ENCODE peak calls at places on chromosome 16, in six cellular contexts. M, U, A, E, X and G are unnamed samples.

GRCh38 chr16:78770353-78771091 is 671.1 kb downstream of the WWOX start:
- DNase-seq in M (peak; percentile 67), U (peak; percentile 71), A (peak; percentile 49), E (peak; percentile 73), X (peak; percentile 78), G (no peak)

GRCh38 chr16:89300311-89300975 is 82.9 kb downstream of the ZNF778 start:
- DNase-seq in M (no peak), U (peak; percentile 90), A (peak; percentile 44), E (peak; percentile 72), X (no peak), G (no peak)

GRCh38 chr16:89922884-89923639 is at the start of gene TUBB3:
- DNase-seq in M (no peak), U (no peak), A (peak; percentile 80), E (peak; percentile 45), X (no peak), G (no peak)

GRCh38 chr16:69049146-69049545 is 56.3 kb upstream of the HAS3 start:
- DNase-seq in M (no peak), U (no peak), A (no peak), E (no peak), X (no peak), G (no peak)

GRCh38 chr16:23877107-23878070 is 41.6 kb downstream of the PRKCB start:
- DNase-seq in M (no peak), U (no peak), A (peak; percentile 12), E (no peak), X (no peak), G (no peak)

GRCh38 chr16:77452243-77452642 is 17.4 kb upstream of the ADAMTS18 start:
- DNase-seq in M (no peak), U (no peak), A (no peak), E (no peak), X (no peak), G (no peak)

GRCh38 chr16:79752421-79752820 is 151.9 kb upstream of the MAF start:
- DNase-seq in M (no peak), U (no peak), A (no peak), E (no peak), X (no peak), G (no peak)

GRCh38 chr16:66639091-66639885 is 34.8 kb downstream of the CMTM3 start:
- DNase-seq in M (no peak), U (no peak), A (no peak), E (no peak), X (no peak), G (no peak)

GRCh38 chr16:76729525-76729924 is 452.3 kb downstream of the CNTNAP4 start:
- DNase-seq in M (no peak), U (no peak), A (no peak), E (no peak), X (no peak), G (no peak)

GRCh38 chr16:23914935-23915549 is 79.3 kb downstream of the PRKCB start:
- DNase-seq in M (no peak), U (peak; percentile 73), A (no peak), E (no peak), X (no peak), G (no peak)

GRCh38 chr16:49524578-49525315 is 151.1 kb downstream of the C16orf78 start:
- DNase-seq in M (no peak), U (no peak), A (no peak), E (no peak), X (no peak), G (no peak)

GRCh38 chr16:89035698-89036570 is 57.7 kb upstream of the ACSF3 start:
- DNase-seq in M (no peak), U (no peak), A (no peak), E (no peak), X (no peak), G (no peak)

GRCh38 chr16:86063696-86064405 is 164.9 kb downstream of the IRF8 start:
- DNase-seq in M (no peak), U (no peak), A (no peak), E (no peak), X (no peak), G (no peak)

GRCh38 chr16:15031179-15031578 is 24.7 kb downstream of the NTAN1 start:
- DNase-seq in M (no peak), U (peak; percentile 38), A (no peak), E (no peak), X (no peak), G (no peak)

GRCh38 chr16:77499373-77500285 is 64.8 kb upstream of the ADAMTS18 start:
- DNase-seq in M (peak; percentile 62), U (peak; percentile 76), A (peak; percentile 36), E (no peak), X (no peak), G (no peak)

GRCh38 chr16:76345093-76345735 is 68.0 kb downstream of the CNTNAP4 start:
- DNase-seq in M (peak; percentile 77), U (no peak), A (no peak), E (no peak), X (no peak), G (no peak)

GRCh38 chr16:2284001-2284770 is 16.3 kb upstream of the RNPS1 start:
- DNase-seq in M (no peak), U (no peak), A (no peak), E (no peak), X (no peak), G (no peak)

GRCh38 chr16:11916524-11917285 is 949 bp upstream of the GSPT1 start:
- DNase-seq in M (no peak), U (no peak), A (peak; percentile 87), E (peak; percentile 36), X (no peak), G (no peak)

DNA sequence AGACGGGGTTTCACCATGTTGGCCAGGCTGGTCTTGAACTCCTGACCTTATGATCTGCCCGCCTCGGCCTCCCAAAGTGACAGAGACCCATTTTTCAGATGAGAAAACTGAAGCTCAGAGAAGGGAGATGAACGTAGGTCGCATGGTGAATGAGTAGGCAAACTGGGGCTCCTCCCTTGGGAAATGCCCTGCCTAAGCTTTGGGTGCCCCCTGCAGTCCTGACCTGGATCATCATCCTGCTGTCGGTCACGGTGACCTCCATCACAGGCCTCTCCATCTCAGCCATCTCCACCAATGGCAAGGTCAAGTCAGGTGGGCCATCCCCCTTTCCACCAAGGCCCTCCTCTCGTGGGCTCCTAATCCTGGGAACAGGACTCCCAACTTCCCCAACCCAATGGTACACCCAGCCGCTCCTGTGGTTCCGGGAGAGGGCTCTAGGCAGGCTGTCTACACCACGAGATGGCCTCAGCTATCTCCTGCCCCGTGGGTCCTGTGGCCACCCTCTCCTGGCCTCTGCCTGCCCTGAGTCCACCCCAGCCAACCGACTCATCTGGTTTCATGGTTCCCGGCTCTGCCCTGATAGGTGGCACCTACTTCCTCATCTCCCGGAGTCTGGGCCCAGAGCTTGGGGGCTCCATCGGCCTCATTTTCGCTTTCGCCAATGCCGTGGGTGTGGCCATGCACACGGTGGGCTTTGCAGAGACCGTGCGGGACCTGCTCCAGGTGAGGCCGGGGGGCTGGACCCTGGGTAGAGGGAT is 4.7 kb downstream of the SLC12A3 start:
- DNase-seq in M (no peak), U (no peak), A (peak; percentile 80), E (no peak), X (no peak), G (no peak)
- H3K9me3 ChIP-seq in M (no peaks in the 10 kb centered on the region), U (no peaks in the 10 kb centered on the region), A (no peaks in the 10 kb centered on the region), E (no peaks in the 10 kb centered on the region), X (no peaks in the 10 kb centered on the region), G (no peaks in the 10 kb centered on the region)

GRCh38 chr16:46712911-46713310 is 23.5 kb downstream of the ORC6 start:
- DNase-seq in M (no peak), U (no peak), A (no peak), E (no peak), X (no peak), G (no peak)
- H3K27ac ChIP-seq in M (no peak overlapping the region), U (no peak overlapping the region), A (no peak overlapping the region), E (no peak overlapping the region), X (no peak overlapping the region), G (no peak overlapping the region)

GRCh38 chr16:35559911-35560636 is 2100.7 kb downstream of the TP53TG3F start:
- DNase-seq in M (no peak), U (no peak), A (no peak), E (no peak), X (no peak), G (no peak)
- H3K9me3 ChIP-seq in M (no peaks in the 10 kb centered on the region), U (no peaks in the 10 kb centered on the region), A (no peaks in the 10 kb centered on the region), E (no peaks in the 10 kb centered on the region), X (peaks cover 5% of the 10 kb centered on the region), G (no peaks in the 10 kb centered on the region)

DNA sequence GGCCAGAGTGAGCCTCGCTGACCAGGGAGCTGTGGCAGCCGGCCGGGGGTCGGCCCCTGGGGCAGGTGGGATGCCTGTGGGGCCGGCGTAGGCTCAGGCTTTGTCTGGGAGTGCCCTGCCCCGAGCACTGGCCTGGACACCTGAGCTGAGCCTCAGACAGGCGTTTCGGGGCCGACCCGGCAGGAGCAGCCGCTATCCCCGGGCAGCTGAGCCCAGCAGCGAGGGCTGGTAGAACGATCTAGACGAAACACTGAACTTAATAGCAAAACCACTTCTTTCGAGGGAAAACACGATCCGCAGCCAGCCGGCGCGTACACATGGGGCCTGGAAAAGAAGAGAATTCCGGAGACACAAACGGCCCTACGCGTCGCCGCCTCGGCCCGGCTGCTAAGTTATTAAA is 22.1 kb upstream of the SSTR5 start:
- DNase-seq in M (no peak), U (no peak), A (no peak), E (no peak), X (no peak), G (no peak)
- H3K27ac ChIP-seq in M (no peak overlapping the region), U (no peak overlapping the region), A (no peak overlapping the region), E (no peak overlapping the region), X (no peak overlapping the region), G (no peak overlapping the region)

GRCh38 chr16:34078697-34079096 is 619.3 kb downstream of the TP53TG3F start:
- DNase-seq in M (no peak), U (no peak), A (no peak), E (no peak), X (no peak), G (no peak)
- H3K9me3 ChIP-seq in M (peaks cover 3% of the 10 kb centered on the region), U (peaks cover 9% of the 10 kb centered on the region), A (peaks cover 8% of the 10 kb centered on the region), E (no peaks in the 10 kb centered on the region), X (no peaks in the 10 kb centered on the region), G (peaks cover 23% of the 10 kb centered on the region)

GRCh38 chr16:19130385-19130784 is 16.6 kb downstream of the ITPRIPL2 start:
- DNase-seq in M (no peak), U (no peak), A (no peak), E (no peak), X (no peak), G (no peak)
- H3K27ac ChIP-seq in M (peak overlapping the region; percentile 64), U (peak overlapping the region; percentile 71), A (peak overlapping the region; percentile 83), E (no peak overlapping the region), X (no peak overlapping the region), G (peak overlapping the region; percentile 72)

DNA sequence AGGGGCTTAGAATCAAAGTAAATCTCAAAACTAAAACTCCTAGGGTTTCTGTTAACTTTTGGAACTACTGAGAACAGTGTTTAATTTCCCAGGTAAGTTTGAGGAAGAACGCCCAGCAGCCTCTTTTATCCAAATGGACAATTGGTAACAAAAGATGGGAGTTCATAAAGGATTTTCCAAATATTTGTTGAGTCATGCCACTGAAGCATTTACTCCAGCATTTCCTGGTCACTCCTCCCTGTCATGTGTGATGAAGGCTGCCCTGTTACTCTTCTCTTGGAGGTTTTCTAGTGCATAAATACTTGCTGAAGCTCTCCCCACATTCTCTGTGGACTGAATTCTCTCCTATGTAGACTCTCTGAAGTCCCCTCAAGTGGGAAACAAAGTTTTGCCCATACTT is 16.5 kb downstream of the ZNF75A start:
- DNase-seq in M (no peak), U (no peak), A (peak; percentile 40), E (no peak), X (no peak), G (no peak)
- H3K9me3 ChIP-seq in M (peaks cover 21% of the 10 kb centered on the region), U (peaks cover 51% of the 10 kb centered on the region), A (peaks cover 97% of the 10 kb centered on the region), E (no peaks in the 10 kb centered on the region), X (peaks cover 62% of the 10 kb centered on the region), G (peaks cover 83% of the 10 kb centered on the region)